ENCODE peak calls at places on chromosome 11, in five cellular contexts. One of them, this sample, is unnamed.

GRCh38 chr11:120013325-120014250 is 124.3 kb downstream of the TRIM29 start:
- DNase-seq in sigmoid colon: no peak
- DNase-seq in NB4: peak; percentile 55
- DNase-seq in activated CD8-positive, alpha-beta T cell treated with anti-CD3 and anti-CD28 coated beads, Interleukin-2, amount 10 ng/mL, durations not matched to agents 7 days and 5 days: no peak
- DNase-seq in GM19239: peak; percentile 29
- DNase-seq in this sample: no peak

GRCh38 chr11:67291481-67292381 is 2.6 kb downstream of the ANKRD13D start:
- DNase-seq in sigmoid colon: peak; percentile 66
- DNase-seq in GM19239: no peak
- DNase-seq in activated CD8-positive, alpha-beta T cell treated with anti-CD3 and anti-CD28 coated beads, Interleukin-2, amount 10 ng/mL, durations not matched to agents 7 days and 5 days: no peak
- DNase-seq in NB4: no peak
- DNase-seq in this sample: no peak

GRCh38 chr11:110112457-110112856 is 19.3 kb downstream of the ZC3H12C start:
- DNase-seq in sigmoid colon: no peak
- DNase-seq in activated CD8-positive, alpha-beta T cell treated with anti-CD3 and anti-CD28 coated beads, Interleukin-2, amount 10 ng/mL, durations not matched to agents 7 days and 5 days: no peak
- DNase-seq in GM19239: no peak
- DNase-seq in NB4: no peak
- DNase-seq in this sample: no peak

GRCh38 chr11:22787565-22788162 is 41.9 kb downstream of the SVIP start:
- DNase-seq in sigmoid colon: no peak
- DNase-seq in NB4: peak; percentile 36
- DNase-seq in GM19239: peak; percentile 8
- DNase-seq in activated CD8-positive, alpha-beta T cell treated with anti-CD3 and anti-CD28 coated beads, Interleukin-2, amount 10 ng/mL, durations not matched to agents 7 days and 5 days: peak; percentile 44
- DNase-seq in this sample: peak; percentile 16

GRCh38 chr11:2810401-2811205 is 75.0 kb downstream of the CDKN1C start:
- DNase-seq in GM19239: no peak
- DNase-seq in NB4: no peak
- DNase-seq in activated CD8-positive, alpha-beta T cell treated with anti-CD3 and anti-CD28 coated beads, Interleukin-2, amount 10 ng/mL, durations not matched to agents 7 days and 5 days: no peak
- DNase-seq in sigmoid colon: no peak
- DNase-seq in this sample: no peak

GRCh38 chr11:109629734-109630133 is 207.7 kb downstream of the C11orf87 start:
- DNase-seq in GM19239: no peak
- DNase-seq in activated CD8-positive, alpha-beta T cell treated with anti-CD3 and anti-CD28 coated beads, Interleukin-2, amount 10 ng/mL, durations not matched to agents 7 days and 5 days: no peak
- DNase-seq in NB4: no peak
- DNase-seq in sigmoid colon: no peak
- DNase-seq in this sample: no peak

GRCh38 chr11:128146926-128147605 is 440.3 kb downstream of the ETS1 start:
- DNase-seq in activated CD8-positive, alpha-beta T cell treated with anti-CD3 and anti-CD28 coated beads, Interleukin-2, amount 10 ng/mL, durations not matched to agents 7 days and 5 days: no peak
- DNase-seq in sigmoid colon: no peak
- DNase-seq in NB4: no peak
- DNase-seq in GM19239: no peak
- DNase-seq in this sample: no peak

GRCh38 chr11:116513894-116514293 is 258.9 kb downstream of the BUD13 start:
- DNase-seq in activated CD8-positive, alpha-beta T cell treated with anti-CD3 and anti-CD28 coated beads, Interleukin-2, amount 10 ng/mL, durations not matched to agents 7 days and 5 days: peak; percentile 26
- DNase-seq in NB4: peak; percentile 66
- DNase-seq in GM19239: no peak
- DNase-seq in sigmoid colon: no peak
- DNase-seq in this sample: peak; percentile 50